ENCODE peak calls at places on chromosomes 4 and X, in seven cellular contexts. D is heart right ventricle, Y is choroid plexus epithelial cell, R is GM20000, X is cardiac fibroblast, O is foreskin fibroblast, H is coronary artery. L is an unnamed sample.

GRCh38 chr4:1578301-1578781 is 105.8 kb downstream of the FAM53A start:
- DNase-seq in D (no peak), Y (no peak), R (no peak), X (no peak), O (no peak), H (no peak), L (no peak)

GRCh38 chr4:128512767-128513322 is 225.2 kb upstream of the PGRMC2 start:
- DNase-seq in D (no peak), Y (peak; percentile 64), R (no peak), X (peak; percentile 24), O (peak; percentile 66), H (no peak), L (no peak)

GRCh38 chr4:80054375-80054774 is 18.7 kb downstream of the ANTXR2 start:
- DNase-seq in D (no peak), Y (peak; percentile 20), R (no peak), X (no peak), O (no peak), H (no peak), L (no peak)

GRCh38 chr4:169810325-169811323 is 52.9 kb upstream of the HPF1 start:
- DNase-seq in D (peak; percentile 65), Y (peak; percentile 92), R (peak; percentile 68), X (peak; percentile 89), O (peak; percentile 85), H (no peak), L (peak; percentile 39)

GRCh38 chr4:105184316-105184988 is 37.8 kb downstream of the TET2 start:
- DNase-seq in D (no peak), Y (no peak), R (no peak), X (peak; percentile 12), O (no peak), H (no peak), L (peak; percentile 35)

GRCh38 chrX:17923546-17923945 is 62.4 kb upstream of the RAI2 start:
- DNase-seq in D (no peak), Y (no peak), R (no peak), X (no peak), O (no peak), H (no peak), L (no peak)

GRCh38 chrX:119870626-119871131 is 854 bp downstream of the RNF113A start:
- DNase-seq in D (no peak), Y (no peak), R (no peak), X (peak; percentile 15), O (peak; percentile 43), H (no peak), L (no peak)

GRCh38 chr4:3201718-3202702 is 46.9 kb upstream of the MSANTD1 start:
- DNase-seq in D (no peak), Y (peak; percentile 56), R (peak; percentile 64), X (peak; percentile 12), O (peak; percentile 47), H (peak; percentile 54), L (peak; percentile 5)

GRCh38 chr4:138910201-138910913 is 105.2 kb upstream of the NOCT start:
- DNase-seq in D (no peak), Y (peak; percentile 48), R (no peak), X (peak; percentile 18), O (peak; percentile 7), H (no peak), L (peak; percentile 63)

GRCh38 chrX:6440647-6441046 is 94.3 kb downstream of the VCX3A start:
- DNase-seq in D (no peak), Y (no peak), R (no peak), X (no peak), O (no peak), H (no peak), L (no peak)

GRCh38 chr4:83128235-83128929 is 13.9 kb upstream of the PLAC8 start:
- DNase-seq in D (no peak), Y (peak; percentile 96), R (no peak), X (peak; percentile 76), O (peak; percentile 90), H (no peak), L (no peak)

GRCh38 chrX:1480082-1480785 is 27.5 kb upstream of the ASMTL start:
- DNase-seq in D (peak; percentile 0), Y (no peak), R (no peak), X (no peak), O (no peak), H (peak; percentile 33), L (no peak)

GRCh38 chr4:47716017-47716416 is 121.8 kb downstream of the CORIN start:
- DNase-seq in D (no peak), Y (no peak), R (no peak), X (no peak), O (peak; percentile 11), H (no peak), L (no peak)

GRCh38 chr4:139509727-139510410 is 46.1 kb downstream of the SETD7 start:
- DNase-seq in D (peak; percentile 31), Y (peak; percentile 54), R (no peak), X (peak; percentile 39), O (peak; percentile 23), H (no peak), L (no peak)

GRCh38 chr4:127889903-127890302 is 9.2 kb downstream of the PLK4 start:
- DNase-seq in D (no peak), Y (peak; percentile 51), R (no peak), X (peak; percentile 10), O (peak; percentile 13), H (no peak), L (no peak)

GRCh38 chr4:158523990-158524545 is 2.4 kb downstream of the RXFP1 start:
- DNase-seq in D (no peak), Y (no peak), R (no peak), X (no peak), O (no peak), H (no peak), L (no peak)

GRCh38 chr4:4780634-4781287 is 78.7 kb upstream of the MSX1 start:
- DNase-seq in D (no peak), Y (peak; percentile 79), R (no peak), X (peak; percentile 35), O (peak; percentile 91), H (no peak), L (no peak)

GRCh38 chr4:1290165-1290977 is 680 bp downstream of the MAEA start:
- DNase-seq in D (no peak), Y (peak; percentile 24), R (peak; percentile 57), X (no peak), O (peak; percentile 38), H (no peak), L (no peak)

GRCh38 chr4:29405151-29405550 is 1315.0 kb upstream of the PCDH7 start:
- DNase-seq in D (no peak), Y (no peak), R (no peak), X (no peak), O (no peak), H (no peak), L (no peak)

GRCh38 chrX:68746988-68747387 is 81.8 kb upstream of the EFNB1 start:
- DNase-seq in D (no peak), Y (no peak), R (no peak), X (no peak), O (no peak), H (no peak), L (no peak)

GRCh38 chrX:52271212-52271611 is 86.5 kb downstream of the MAGED4 start:
- DNase-seq in D (no peak), Y (peak; percentile 10), R (no peak), X (peak; percentile 13), O (peak; percentile 11), H (no peak), L (no peak)

GRCh38 chr4:103052779-103053178 is 23.8 kb downstream of the SLC9B2 start:
- DNase-seq in D (no peak), Y (no peak), R (no peak), X (no peak), O (no peak), H (no peak), L (no peak)

GRCh38 chr4:38872620-38873019 is 5.0 kb downstream of the FAM114A1 start:
- DNase-seq in D (no peak), Y (peak; percentile 39), R (no peak), X (peak; percentile 23), O (peak; percentile 90), H (no peak), L (no peak)

GRCh38 chr4:62940229-62940628 is 1469.0 kb downstream of the TECRL start:
- DNase-seq in D (no peak), Y (no peak), R (no peak), X (no peak), O (no peak), H (no peak), L (no peak)

DNA sequence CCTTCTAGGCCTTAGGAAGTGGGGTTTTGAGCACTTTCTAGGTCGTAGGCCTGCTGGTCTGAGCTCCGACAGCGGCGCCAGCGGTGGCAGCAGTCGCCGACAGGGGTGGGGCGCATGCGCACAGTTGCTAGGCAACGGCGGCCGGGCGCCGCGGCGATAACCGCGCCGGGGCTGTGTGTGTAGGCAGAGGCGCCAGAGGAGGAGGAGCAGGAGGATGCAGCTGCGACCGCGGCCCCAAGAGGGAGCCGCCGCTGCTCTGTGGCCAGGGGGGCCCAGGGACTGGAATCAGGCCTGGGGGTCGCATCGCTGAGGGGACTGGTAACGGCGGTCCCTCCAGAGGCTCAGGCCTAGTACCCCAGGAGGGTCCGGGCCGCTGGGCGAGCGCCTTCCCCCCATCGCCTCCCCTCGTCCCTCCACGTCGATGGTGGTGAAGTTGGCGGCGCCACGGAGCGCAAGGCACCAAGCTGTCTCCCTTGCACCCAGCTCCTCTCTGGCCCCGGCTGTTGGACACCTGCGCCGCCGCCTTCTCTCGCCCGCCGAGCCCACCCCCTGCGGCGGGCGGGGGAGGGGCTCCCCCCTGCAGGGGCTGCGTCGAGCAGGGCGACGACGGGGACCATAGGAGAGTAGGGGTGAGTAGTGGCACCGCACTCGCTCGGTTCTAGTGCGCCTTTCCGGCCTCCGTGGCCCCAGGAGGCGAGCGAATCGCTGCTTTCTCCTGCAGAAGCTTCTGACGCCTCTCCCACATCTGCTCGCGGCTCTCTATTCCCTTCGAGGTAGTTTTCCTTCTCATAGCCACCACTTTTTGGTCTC is 58.6 kb upstream of the ZC4H2 start:
- DNase-seq in D (peak; percentile 41), Y (peak; percentile 53), R (peak; percentile 83), X (peak; percentile 72), O (peak; percentile 91), H (peak; percentile 83), L (peak; percentile 25)
- TF ChIP-seq CTCF in D (no peak), Y (peak; percentile 31), R (peak; percentile 5), X (peak; percentile 29), O (peak; percentile 43), H (no peak), L (peak; percentile 42)

DNA sequence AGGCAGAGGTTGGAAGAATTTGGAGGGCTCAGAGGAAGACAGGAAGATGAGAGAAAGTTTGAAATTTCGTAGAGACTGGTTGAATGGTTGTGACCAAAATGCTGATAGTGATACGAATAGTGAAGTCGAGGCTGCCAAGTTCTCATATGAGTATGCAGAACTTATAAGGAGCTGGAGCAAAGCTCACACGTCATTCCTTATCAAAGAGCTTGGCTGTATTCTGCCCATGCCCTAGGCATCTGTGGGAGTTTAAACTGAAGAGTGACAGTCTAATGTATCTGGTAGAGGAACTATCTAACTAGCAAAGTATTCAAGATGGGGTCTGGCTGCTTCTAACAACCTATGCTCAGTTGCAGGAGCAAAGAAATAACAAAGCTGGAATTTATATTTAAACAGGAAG is 102.1 kb downstream of the PCDH18 start:
- DNase-seq in D (no peak), Y (no peak), R (no peak), X (peak; percentile 36), O (no peak), H (no peak), L (no peak)
- TF ChIP-seq CTCF in D (no peak), Y (no peak), R (no peak), X (no peak), O (no peak), H (no peak), L (no peak)

GRCh38 chr4:71614626-71615025 is 169.3 kb downstream of the GC start:
- DNase-seq in D (no peak), Y (no peak), R (no peak), X (no peak), O (no peak), H (no peak), L (no peak)

GRCh38 chr4:71616168-71616811 is 167.6 kb downstream of the GC start:
- DNase-seq in D (no peak), Y (no peak), R (no peak), X (no peak), O (no peak), H (no peak), L (no peak)
- TF ChIP-seq CTCF in D (no peak), Y (no peak), R (no peak), X (no peak), O (no peak), H (no peak), L (no peak)

GRCh38 chrX:3428762-3429161 is 82.3 kb upstream of the MXRA5 start:
- DNase-seq in D (no peak), Y (no peak), R (no peak), X (no peak), O (no peak), H (no peak), L (no peak)
- TF ChIP-seq CTCF in D (no peak), Y (no peak), R (no peak), X (no peak), O (no peak), H (no peak), L (no peak)